ENCODE peak calls at places on chromosomes 3 and 15, in six cellular contexts. L is GM12878, A is HCT116, Q is K562, B is H1, E is HepG2. W is an unnamed sample.

GRCh38 chr3:61894988-61895935 is 333.9 kb downstream of the PTPRG start:
- DNase-seq in L (peak), A (peak), Q (no peak), B (no peak), E (peak), W (peak)

GRCh38 chr15:66115568-66116206 is 137.9 kb downstream of the MEGF11 start:
- DNase-seq in L (no peak), A (no peak), Q (no peak), B (no peak), E (no peak), W (no peak)

GRCh38 chr15:80509800-80510199 is 105.6 kb downstream of the ARNT2 start:
- DNase-seq in L (no peak), A (no peak), Q (no peak), B (no peak), E (no peak), W (no peak)

GRCh38 chr3:32428092-32429068 is 36.7 kb downstream of the CMTM7 start:
- DNase-seq in L (no peak), A (no peak), Q (no peak), B (peak), E (no peak), W (no peak)

GRCh38 chr3:11522953-11523792 is 120.5 kb downstream of the VGLL4 start:
- DNase-seq in L (no peak), A (no peak), Q (no peak), B (no peak), E (no peak), W (no peak)

GRCh38 chr3:38254872-38255271 is 10.7 kb upstream of the SLC22A13 start:
- DNase-seq in L (no peak), A (no peak), Q (no peak), B (no peak), E (no peak), W (no peak)

GRCh38 chr15:66663664-66664063 is 38.4 kb upstream of the SMAD6 start:
- DNase-seq in L (no peak), A (no peak), Q (no peak), B (no peak), E (no peak), W (no peak)

GRCh38 chr3:127013196-127013595 is 30.3 kb downstream of the PLXNA1 start:
- DNase-seq in L (no peak), A (no peak), Q (no peak), B (no peak), E (no peak), W (no peak)

GRCh38 chr3:194273396-194274310 is 77.5 kb downstream of the CPN2 start:
- DNase-seq in L (no peak), A (no peak), Q (no peak), B (no peak), E (no peak), W (no peak)

GRCh38 chr3:53286727-53287412 is 31.0 kb upstream of the TKT start:
- DNase-seq in L (no peak), A (no peak), Q (no peak), B (no peak), E (no peak), W (peak)
- TF ChIP-seq YY1 in L (no peak), A (no peak), Q (no peak), B (no peak), E (no peak), W (no peak)

GRCh38 chr15:90035095-90035834 is 34.1 kb downstream of the ZNF710 start:
- DNase-seq in L (no peak), A (no peak), Q (no peak), B (no peak), E (peak), W (no peak)
- TF ChIP-seq ZNF274 in L (no peak), A (no peak), Q (no peak), B (no peak), E (peak), W (no peak)

GRCh38 chr15:33964665-33965040 is 3.6 kb upstream of the CHRM5 start:
- DNase-seq in L (no peak), A (no peak), Q (no peak), B (no peak), E (no peak), W (no peak)

GRCh38 chr15:33960160-33960559 is 8.1 kb upstream of the CHRM5 start:
- DNase-seq in L (no peak), A (no peak), Q (no peak), B (no peak), E (no peak), W (no peak)

GRCh38 chr15:33968224-33968623 is at the start of gene CHRM5:
- DNase-seq in L (no peak), A (no peak), Q (no peak), B (no peak), E (no peak), W (no peak)

DNA sequence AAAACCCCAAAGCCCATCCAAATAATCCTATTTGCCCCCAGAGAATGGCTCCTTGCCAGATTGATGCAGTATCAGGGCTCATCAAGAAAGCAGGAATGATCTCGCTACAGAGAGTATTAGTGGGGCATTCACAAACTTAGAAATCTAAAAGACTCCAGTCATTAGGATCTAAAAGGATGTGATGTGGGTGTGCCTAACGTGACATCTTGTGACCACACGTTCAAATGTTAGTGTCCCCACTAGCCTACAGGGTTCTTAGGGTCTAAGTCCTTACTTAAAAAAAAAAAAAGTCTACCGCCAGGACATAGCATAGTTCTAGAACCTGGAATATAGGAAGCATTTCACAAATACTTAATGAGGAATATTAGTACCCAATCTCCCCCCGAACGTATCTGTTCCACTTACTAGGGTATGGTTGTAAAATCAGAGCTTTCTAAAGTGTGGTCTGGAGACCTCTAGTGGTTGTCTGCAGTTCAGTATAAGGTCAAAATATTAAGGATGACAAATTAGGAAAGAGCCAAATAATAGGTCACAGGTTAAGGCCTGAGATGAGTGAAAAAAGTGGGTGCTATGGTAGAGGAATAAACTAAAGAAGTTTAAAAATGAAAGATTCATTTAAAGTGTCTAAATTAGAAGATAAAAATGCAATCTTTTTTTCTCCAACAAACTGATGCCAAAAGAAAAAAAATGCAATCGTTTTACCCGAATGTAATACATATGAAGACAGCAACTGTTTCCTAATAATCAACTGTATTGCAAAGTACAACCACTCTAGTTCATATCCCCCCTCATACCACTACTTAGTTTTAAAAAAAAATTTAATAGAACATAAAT is 4.2 kb upstream of the CHRM5 start:
- DNase-seq in L (no peak), A (peak), Q (peak), B (no peak), E (peak), W (no peak)
- H3K9ac ChIP-seq in L (no peak), A (no peak), Q (no peak), B (no peak), E (no peak), W (no peak)

DNA sequence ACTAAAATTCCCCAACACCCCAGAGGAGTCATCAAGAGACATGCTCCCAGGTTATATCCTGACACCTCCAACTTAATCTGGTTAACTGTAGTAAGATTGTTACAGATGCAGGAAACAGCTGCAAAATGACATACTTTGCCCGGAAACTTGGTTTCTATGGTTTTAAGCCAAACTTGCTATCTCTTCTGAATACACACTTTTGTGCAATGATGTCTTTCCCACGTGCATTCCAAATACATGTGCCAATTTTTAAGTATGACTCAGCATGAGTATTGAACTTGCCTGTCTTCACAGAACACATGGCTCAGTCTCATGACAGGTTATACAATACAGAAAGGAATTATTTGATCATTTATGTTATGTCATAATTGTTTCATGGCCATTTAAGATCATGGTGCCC is 207.0 kb upstream of the DCBLD2 start:
- DNase-seq in L (no peak), A (no peak), Q (no peak), B (no peak), E (no peak), W (no peak)
- TF ChIP-seq YY1 in L (no peak), A (no peak), Q (no peak), B (no peak), E (no peak), W (no peak)

DNA sequence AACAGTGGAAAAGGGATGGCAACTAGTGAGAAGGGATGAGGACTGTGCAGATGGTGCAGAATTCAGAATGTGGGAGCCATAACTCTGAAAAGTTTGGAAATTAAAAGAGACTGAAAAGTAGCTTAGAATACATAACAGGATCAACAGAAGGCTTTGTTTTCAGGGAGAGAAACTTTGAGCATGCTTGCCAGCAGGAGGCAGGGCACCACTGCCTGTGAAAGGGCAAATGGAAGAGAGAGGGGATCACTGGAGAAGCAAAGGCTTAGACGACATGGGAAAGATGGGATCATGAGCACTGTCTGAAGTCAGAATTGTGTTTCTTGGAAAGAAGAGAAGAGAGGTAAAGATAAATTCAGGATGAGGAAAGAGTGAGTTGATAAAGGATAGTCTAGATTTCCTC is 99.6 kb downstream of the ABI3BP start:
- DNase-seq in L (no peak), A (no peak), Q (no peak), B (peak), E (peak), W (peak)
- TF ChIP-seq ZNF274 in L (no peak), A (no peak), Q (no peak), B (no peak), E (no peak), W (no peak)

GRCh38 chr3:66485291-66485968 is 15.4 kb downstream of the LRIG1 start:
- DNase-seq in L (no peak), A (no peak), Q (no peak), B (no peak), E (no peak), W (no peak)

GRCh38 chr3:66484106-66484857 is 16.5 kb downstream of the LRIG1 start:
- DNase-seq in L (no peak), A (no peak), Q (no peak), B (no peak), E (no peak), W (no peak)

GRCh38 chr3:66486646-66487045 is 14.2 kb downstream of the LRIG1 start:
- DNase-seq in L (no peak), A (no peak), Q (no peak), B (no peak), E (no peak), W (no peak)

GRCh38 chr3:66487475-66487874 is 13.3 kb downstream of the LRIG1 start:
- DNase-seq in L (no peak), A (no peak), Q (no peak), B (no peak), E (no peak), W (no peak)

DNA sequence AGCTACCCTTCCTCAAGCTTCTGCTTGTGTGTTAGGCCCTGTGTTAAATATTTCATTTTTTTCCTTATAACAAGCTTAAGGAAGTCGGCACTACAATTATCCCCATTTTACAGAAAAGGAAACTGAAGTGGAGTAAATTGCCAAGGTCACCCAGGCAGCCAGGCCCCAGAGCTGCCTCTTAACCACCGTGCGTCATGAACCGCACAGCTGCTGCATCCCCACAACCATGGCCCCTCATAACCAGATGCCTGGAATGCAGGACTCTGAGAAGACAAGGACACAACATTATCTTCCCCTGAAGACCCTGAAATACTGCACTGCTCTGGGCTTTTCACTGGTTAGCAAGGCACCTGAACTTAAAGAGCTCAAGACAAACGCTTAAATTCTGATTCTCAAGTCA is 14.6 kb downstream of the LRIG1 start:
- DNase-seq in L (no peak), A (no peak), Q (no peak), B (no peak), E (no peak), W (no peak)
- H3K9ac ChIP-seq in L (no peak), A (no peak), Q (no peak), B (no peak), E (no peak), W (no peak)

GRCh38 chr15:72682772-72683171 is 3.2 kb downstream of the HIGD2B start:
- DNase-seq in L (no peak), A (no peak), Q (no peak), B (no peak), E (no peak), W (no peak)
- TF ChIP-seq YY1 in L (no peak), A (no peak), Q (no peak), B (no peak), E (no peak), W (no peak)

W was measured in NT2/D1.